ENCODE peak calls at places on chromosomes 11 and 22, in nine cellular contexts. P is BJ, L is fibroblast of the aortic adventitia, O is foreskin fibroblast, S is fibroblast of mammary gland, E is neural crest cell, Z is GM12865, U is coronary artery, D is uterus. G is an unnamed sample.

GRCh38 chr11:74636633-74637184 is 44.3 kb downstream of the POLD3 start:
- DNase-seq in P (peak), L (peak), O (peak), S (peak), E (no peak), Z (no peak), U (no peak), D (no peak), G (peak)

GRCh38 chr22:29202231-29203192 is 3.2 kb upstream of the EMID1 start:
- DNase-seq in P (no peak), L (no peak), O (no peak), S (peak), E (no peak), Z (peak), U (no peak), D (no peak), G (peak)

GRCh38 chr11:70200212-70200844 is 2.8 kb upstream of the FADD start:
- DNase-seq in P (no peak), L (peak), O (no peak), S (peak), E (no peak), Z (no peak), U (no peak), D (no peak), G (no peak)

GRCh38 chr22:23259916-23260644 is 79.8 kb downstream of the BCR start:
- DNase-seq in P (no peak), L (no peak), O (no peak), S (no peak), E (no peak), Z (no peak), U (no peak), D (no peak), G (no peak)

GRCh38 chr11:70769106-70769505 is 370.8 kb downstream of the CTTN start:
- DNase-seq in P (no peak), L (no peak), O (no peak), S (no peak), E (no peak), Z (no peak), U (no peak), D (no peak), G (no peak)

GRCh38 chr11:94557391-94557790 is 9.8 kb upstream of the PIWIL4 start:
- DNase-seq in P (no peak), L (peak), O (peak), S (peak), E (no peak), Z (no peak), U (no peak), D (no peak), G (no peak)

GRCh38 chr11:134975866-134976265 is 563.8 kb upstream of the B3GAT1 start:
- DNase-seq in P (no peak), L (no peak), O (no peak), S (no peak), E (no peak), Z (no peak), U (no peak), D (no peak), G (no peak)

GRCh38 chr11:134988495-134988894 is 576.5 kb upstream of the B3GAT1 start:
- DNase-seq in P (no peak), L (no peak), O (no peak), S (no peak), E (peak), Z (no peak), U (no peak), D (no peak), G (no peak)

GRCh38 chr11:122235615-122236014 is 119.6 kb upstream of the BLID start:
- DNase-seq in P (peak), L (peak), O (peak), S (peak), E (no peak), Z (no peak), U (no peak), D (peak), G (no peak)

GRCh38 chr22:25666308-25666707 is 75.7 kb upstream of the MYO18B start:
- DNase-seq in P (no peak), L (peak), O (peak), S (peak), E (no peak), Z (no peak), U (peak), D (peak), G (peak)

GRCh38 chr22:29641052-29641780 is 37.8 kb downstream of the NF2 start:
- DNase-seq in P (peak), L (no peak), O (peak), S (no peak), E (no peak), Z (no peak), U (no peak), D (peak), G (no peak)

GRCh38 chr11:92550411-92550810 is 325.8 kb downstream of the FAT3 start:
- DNase-seq in P (no peak), L (no peak), O (no peak), S (no peak), E (no peak), Z (no peak), U (no peak), D (no peak), G (no peak)

GRCh38 chr11:19789840-19790710 is 77.4 kb downstream of the NAV2 start:
- DNase-seq in P (peak), L (peak), O (peak), S (peak), E (no peak), Z (no peak), U (no peak), D (no peak), G (no peak)

GRCh38 chr11:68838572-68838964 is 3.1 kb downstream of the CPT1A start:
- DNase-seq in P (no peak), L (peak), O (no peak), S (peak), E (no peak), Z (no peak), U (no peak), D (peak), G (peak)

GRCh38 chr11:14258177-14258935 is 100.6 kb downstream of the RRAS2 start:
- DNase-seq in P (no peak), L (peak), O (peak), S (peak), E (no peak), Z (no peak), U (no peak), D (no peak), G (peak)

GRCh38 chr11:67312187-67313021 is 9.1 kb downstream of the SSH3 start:
- DNase-seq in P (no peak), L (no peak), O (no peak), S (no peak), E (no peak), Z (no peak), U (no peak), D (no peak), G (peak)

GRCh38 chr11:113526521-113526920 is 51.3 kb upstream of the DRD2 start:
- DNase-seq in P (no peak), L (no peak), O (no peak), S (no peak), E (no peak), Z (no peak), U (no peak), D (no peak), G (no peak)

GRCh38 chr11:102384419-102385052 is 37.5 kb downstream of the BIRC2 start:
- DNase-seq in P (no peak), L (no peak), O (no peak), S (no peak), E (no peak), Z (no peak), U (no peak), D (no peak), G (no peak)

GRCh38 chr11:11972942-11973341 is 35.5 kb downstream of the DKK3 start:
- DNase-seq in P (no peak), L (no peak), O (no peak), S (no peak), E (no peak), Z (no peak), U (no peak), D (no peak), G (no peak)

GRCh38 chr11:24496371-24496727 is 504 bp upstream of the LUZP2 start:
- DNase-seq in P (no peak), L (peak), O (peak), S (no peak), E (peak), Z (no peak), U (no peak), D (no peak), G (no peak)

GRCh38 chr22:35484651-35485372 is 55.8 kb upstream of the RASD2 start:
- DNase-seq in P (no peak), L (peak), O (peak), S (peak), E (no peak), Z (no peak), U (no peak), D (no peak), G (no peak)

GRCh38 chr11:120642196-120642894 is 130.8 kb downstream of the GRIK4 start:
- DNase-seq in P (no peak), L (no peak), O (no peak), S (no peak), E (no peak), Z (no peak), U (no peak), D (no peak), G (no peak)

GRCh38 chr11:132125855-132126841 is 755.7 kb downstream of the NTM start:
- DNase-seq in P (no peak), L (peak), O (peak), S (peak), E (peak), Z (peak), U (no peak), D (no peak), G (no peak)

GRCh38 chr11:102580185-102580951 is 44.8 kb downstream of the MMP20 start:
- DNase-seq in P (no peak), L (peak), O (peak), S (peak), E (no peak), Z (peak), U (no peak), D (no peak), G (no peak)

GRCh38 chr11:7609521-7609920 is 63.8 kb downstream of the CYB5R2 start:
- DNase-seq in P (no peak), L (peak), O (peak), S (no peak), E (no peak), Z (no peak), U (no peak), D (no peak), G (no peak)

GRCh38 chr11:111540921-111541208 is 345 bp downstream of the LAYN start:
- DNase-seq in P (no peak), L (peak), O (no peak), S (no peak), E (no peak), Z (no peak), U (no peak), D (no peak), G (no peak)

GRCh38 chr11:30392221-30392784 is 69.4 kb downstream of the ARL14EP start:
- DNase-seq in P (no peak), L (no peak), O (no peak), S (no peak), E (no peak), Z (no peak), U (no peak), D (no peak), G (no peak)

GRCh38 chr22:31144223-31144622 is 3.9 kb upstream of the PLA2G3 start:
- DNase-seq in P (no peak), L (no peak), O (peak), S (peak), E (no peak), Z (no peak), U (no peak), D (no peak), G (peak)

GRCh38 chr11:17208257-17208999 is 642 bp upstream of the PIK3C2A start:
- DNase-seq in P (no peak), L (peak), O (peak), S (peak), E (no peak), Z (peak), U (no peak), D (peak), G (peak)

GRCh38 chr22:24791362-24791761 is 14.6 kb upstream of the SGSM1 start:
- DNase-seq in P (no peak), L (no peak), O (no peak), S (no peak), E (no peak), Z (no peak), U (no peak), D (no peak), G (no peak)

GRCh38 chr11:64862914-64863313 is 15.5 kb downstream of the EHD1 start:
- DNase-seq in P (no peak), L (no peak), O (no peak), S (no peak), E (no peak), Z (no peak), U (no peak), D (no peak), G (no peak)

GRCh38 chr11:68373810-68374501 is 61.6 kb downstream of the LRP5 start:
- DNase-seq in P (no peak), L (peak), O (peak), S (peak), E (peak), Z (no peak), U (no peak), D (no peak), G (no peak)

GRCh38 chr11:76248210-76248609 is 41.9 kb upstream of the WNT11 start:
- DNase-seq in P (no peak), L (no peak), O (no peak), S (peak), E (no peak), Z (peak), U (no peak), D (no peak), G (no peak)

GRCh38 chr11:6647282-6647679 is 8.3 kb downstream of the DCHS1 start:
- DNase-seq in P (peak), L (peak), O (peak), S (peak), E (no peak), Z (no peak), U (peak), D (peak), G (no peak)

GRCh38 chr11:128512478-128513127 is 74.8 kb downstream of the ETS1 start:
- DNase-seq in P (no peak), L (no peak), O (no peak), S (peak), E (no peak), Z (no peak), U (no peak), D (no peak), G (no peak)

GRCh38 chr11:118913411-118914125 is 12.2 kb downstream of the BCL9L start:
- DNase-seq in P (no peak), L (no peak), O (no peak), S (no peak), E (no peak), Z (no peak), U (no peak), D (peak), G (peak)

GRCh38 chr11:75792127-75792731 is 22.8 kb upstream of the UVRAG start:
- DNase-seq in P (no peak), L (no peak), O (no peak), S (no peak), E (no peak), Z (no peak), U (no peak), D (no peak), G (no peak)

GRCh38 chr22:45319319-45319675 is 9.6 kb downstream of the FAM118A start:
- DNase-seq in P (no peak), L (peak), O (peak), S (peak), E (no peak), Z (no peak), U (no peak), D (no peak), G (no peak)

GRCh38 chr11:131136476-131136875 is 220.2 kb upstream of the SNX19 start:
- DNase-seq in P (no peak), L (no peak), O (peak), S (peak), E (no peak), Z (no peak), U (no peak), D (no peak), G (no peak)

GRCh38 chr22:43535336-43535735 is 123.5 kb downstream of the MPPED1 start:
- DNase-seq in P (no peak), L (no peak), O (no peak), S (no peak), E (no peak), Z (no peak), U (no peak), D (no peak), G (no peak)

GRCh38 chr22:43534916-43535315 is 123.1 kb downstream of the MPPED1 start:
- DNase-seq in P (no peak), L (no peak), O (no peak), S (no peak), E (no peak), Z (no peak), U (no peak), D (no peak), G (no peak)

GRCh38 chr22:43532301-43533050 is 120.7 kb downstream of the MPPED1 start:
- DNase-seq in P (no peak), L (no peak), O (no peak), S (no peak), E (no peak), Z (no peak), U (no peak), D (no peak), G (no peak)

GRCh38 chr22:43533131-43533530 is 121.3 kb downstream of the MPPED1 start:
- DNase-seq in P (no peak), L (no peak), O (no peak), S (no peak), E (no peak), Z (no peak), U (no peak), D (no peak), G (no peak)

GRCh38 chr22:43533656-43534428 is 122.0 kb downstream of the MPPED1 start:
- DNase-seq in P (no peak), L (no peak), O (no peak), S (no peak), E (no peak), Z (no peak), U (no peak), D (no peak), G (no peak)
- TF ChIP-seq CTCF in P (no peak), L (no peak), O (no peak), S (no peak), E (no peak), Z (no peak), U (no peak), D (no peak), G (no peak)

GRCh38 chr22:19554834-19555404 is 30.7 kb upstream of the CLDN5 start:
- DNase-seq in P (no peak), L (peak), O (peak), S (peak), E (no peak), Z (no peak), U (no peak), D (no peak), G (no peak)
- TF ChIP-seq CTCF in P (peak), L (peak), O (peak), S (no peak), E (peak), Z (no peak), U (no peak), D (no peak), G (peak)

GRCh38 chr22:20194681-20195593 is 44.1 kb upstream of the CCDC188 start:
- DNase-seq in P (no peak), L (no peak), O (no peak), S (no peak), E (no peak), Z (no peak), U (no peak), D (no peak), G (no peak)
- TF ChIP-seq CTCF in P (no peak), L (no peak), O (no peak), S (no peak), E (no peak), Z (no peak), U (no peak), D (no peak), G (no peak)

GRCh38 chr11:110199184-110199981 is 97.0 kb downstream of the RDX start:
- DNase-seq in P (no peak), L (peak), O (peak), S (peak), E (no peak), Z (no peak), U (no peak), D (no peak), G (no peak)

GRCh38 chr11:110200241-110200640 is 96.2 kb downstream of the RDX start:
- DNase-seq in P (no peak), L (peak), O (peak), S (peak), E (no peak), Z (no peak), U (no peak), D (no peak), G (no peak)

GRCh38 chr11:110198031-110198729 is 98.2 kb downstream of the RDX start:
- DNase-seq in P (no peak), L (no peak), O (peak), S (peak), E (no peak), Z (no peak), U (no peak), D (no peak), G (no peak)

GRCh38 chr11:110196241-110196754 is 100.1 kb downstream of the RDX start:
- DNase-seq in P (peak), L (peak), O (peak), S (peak), E (no peak), Z (no peak), U (no peak), D (no peak), G (no peak)

GRCh38 chr11:110196884-110197420 is 99.5 kb downstream of the RDX start:
- DNase-seq in P (no peak), L (no peak), O (no peak), S (no peak), E (no peak), Z (no peak), U (no peak), D (no peak), G (no peak)
- TF ChIP-seq CTCF in P (no peak), L (no peak), O (no peak), S (no peak), E (no peak), Z (no peak), U (no peak), D (no peak), G (no peak)

GRCh38 chr11:35237860-35238715 is 99.1 kb downstream of the CD44 start:
- DNase-seq in P (no peak), L (no peak), O (peak), S (peak), E (peak), Z (peak), U (no peak), D (no peak), G (peak)
- TF ChIP-seq CTCF in P (peak), L (peak), O (peak), S (peak), E (peak), Z (peak), U (peak), D (peak), G (peak)

DNA sequence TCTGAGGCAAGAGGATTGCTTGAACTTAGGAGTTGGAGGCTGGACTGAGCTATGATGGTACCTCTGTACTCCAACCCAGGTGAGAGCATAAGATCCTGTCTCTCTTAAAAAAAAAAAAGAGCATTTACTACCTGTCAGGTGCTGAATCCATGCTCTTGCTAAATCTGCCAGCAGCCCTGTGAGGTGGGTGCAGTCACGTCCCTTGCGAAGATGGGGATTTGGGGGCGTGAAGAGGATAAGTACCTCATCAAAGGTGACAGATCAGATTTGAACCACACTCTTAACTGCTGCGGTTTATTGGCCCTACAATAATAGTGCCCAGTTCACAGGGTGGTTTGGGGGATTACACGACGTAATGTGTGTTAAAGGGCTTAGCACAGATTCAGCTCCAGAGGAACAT is 28.3 kb upstream of the LRRC10B start:
- DNase-seq in P (no peak), L (no peak), O (no peak), S (no peak), E (no peak), Z (no peak), U (no peak), D (no peak), G (no peak)
- TF ChIP-seq CTCF in P (no peak), L (no peak), O (no peak), S (no peak), E (no peak), Z (no peak), U (no peak), D (no peak), G (no peak)